ENCODE peak calls at places on chromosomes 11 and 22, in seven cellular contexts. Y, P, X, D, R, T and L are unnamed samples.

GRCh38 chr11:45751430-45751829 is 53.5 kb upstream of the SLC35C1 start:
- DNase-seq in Y (no peak), P (no peak), X (no peak), D (no peak), R (no peak), T (no peak), L (no peak)

GRCh38 chr22:46303347-46303965 is 6.8 kb downstream of the GTSE1 start:
- DNase-seq in Y (peak), P (no peak), X (no peak), D (no peak), R (no peak), T (peak), L (no peak)

GRCh38 chr11:35662061-35662648 is 420 bp upstream of the TRIM44 start:
- DNase-seq in Y (no peak), P (no peak), X (no peak), D (no peak), R (no peak), T (peak), L (no peak)

GRCh38 chr22:43449205-43449830 is 37.5 kb downstream of the MPPED1 start:
- DNase-seq in Y (no peak), P (no peak), X (peak), D (no peak), R (no peak), T (no peak), L (no peak)

GRCh38 chr11:22432331-22433065 is 94.3 kb downstream of the SLC17A6 start:
- DNase-seq in Y (no peak), P (peak), X (no peak), D (no peak), R (no peak), T (peak), L (no peak)

GRCh38 chr11:124070906-124071621 is 29.9 kb upstream of the OR10G7 start:
- DNase-seq in Y (peak), P (peak), X (peak), D (peak), R (peak), T (peak), L (peak)

GRCh38 chr11:109320595-109320994 is 101.4 kb upstream of the C11orf87 start:
- DNase-seq in Y (no peak), P (no peak), X (no peak), D (peak), R (no peak), T (peak), L (peak)

GRCh38 chr11:48078661-48079060 is 98.3 kb downstream of the PTPRJ start:
- DNase-seq in Y (no peak), P (no peak), X (no peak), D (no peak), R (no peak), T (no peak), L (no peak)

GRCh38 chr11:70671083-70671482 is 272.8 kb downstream of the CTTN start:
- DNase-seq in Y (peak), P (no peak), X (no peak), D (no peak), R (no peak), T (no peak), L (no peak)

GRCh38 chr11:61890536-61891330 is 612 bp downstream of the FADS3 start:
- DNase-seq in Y (peak), P (peak), X (peak), D (peak), R (peak), T (peak), L (no peak)

GRCh38 chr11:115362997-115363396 is 141.2 kb downstream of the CADM1 start:
- DNase-seq in Y (no peak), P (peak), X (no peak), D (no peak), R (peak), T (no peak), L (no peak)

GRCh38 chr22:35703861-35704584 is 13.6 kb upstream of the APOL5 start:
- DNase-seq in Y (no peak), P (no peak), X (no peak), D (no peak), R (no peak), T (no peak), L (no peak)

GRCh38 chr22:38282397-38282796 is 9.6 kb upstream of the TMEM184B start:
- DNase-seq in Y (no peak), P (no peak), X (no peak), D (no peak), R (no peak), T (peak), L (no peak)

GRCh38 chr11:66987158-66987620 is 12.1 kb downstream of the C11orf86 start:
- DNase-seq in Y (no peak), P (peak), X (no peak), D (no peak), R (no peak), T (no peak), L (no peak)

GRCh38 chr22:45656577-45656976 is 15.1 kb upstream of the ATXN10 start:
- DNase-seq in Y (no peak), P (no peak), X (no peak), D (peak), R (no peak), T (no peak), L (no peak)

GRCh38 chr11:113884361-113884836 is 9.0 kb upstream of the USP28 start:
- DNase-seq in Y (no peak), P (no peak), X (no peak), D (peak), R (no peak), T (peak), L (no peak)

GRCh38 chr11:46383974-46384701 is 2.7 kb downstream of the MDK start:
- DNase-seq in Y (no peak), P (no peak), X (no peak), D (no peak), R (no peak), T (peak), L (no peak)

GRCh38 chr11:85769758-85770157 is 41.2 kb downstream of the SYTL2 start:
- DNase-seq in Y (no peak), P (no peak), X (no peak), D (no peak), R (no peak), T (no peak), L (no peak)

GRCh38 chr22:22767876-22768602 is 119.6 kb upstream of the IGLL5 start:
- DNase-seq in Y (no peak), P (no peak), X (no peak), D (no peak), R (no peak), T (no peak), L (no peak)
- TF ChIP-seq CTCF in Y (peak), P (no peak), X (no peak), D (peak), R (peak), T (no peak), L (no peak)

GRCh38 chr11:103534191-103534590 is 425.0 kb downstream of the DYNC2H1 start:
- DNase-seq in Y (no peak), P (no peak), X (no peak), D (no peak), R (no peak), T (no peak), L (no peak)

GRCh38 chr11:103539166-103539565 is 429.9 kb downstream of the DYNC2H1 start:
- DNase-seq in Y (no peak), P (no peak), X (no peak), D (no peak), R (no peak), T (no peak), L (no peak)

GRCh38 chr11:103537904-103538502 is 428.8 kb downstream of the DYNC2H1 start:
- DNase-seq in Y (no peak), P (no peak), X (no peak), D (peak), R (no peak), T (peak), L (no peak)

GRCh38 chr11:103534959-103535358 is 425.7 kb downstream of the DYNC2H1 start:
- DNase-seq in Y (no peak), P (no peak), X (no peak), D (no peak), R (no peak), T (no peak), L (no peak)

DNA sequence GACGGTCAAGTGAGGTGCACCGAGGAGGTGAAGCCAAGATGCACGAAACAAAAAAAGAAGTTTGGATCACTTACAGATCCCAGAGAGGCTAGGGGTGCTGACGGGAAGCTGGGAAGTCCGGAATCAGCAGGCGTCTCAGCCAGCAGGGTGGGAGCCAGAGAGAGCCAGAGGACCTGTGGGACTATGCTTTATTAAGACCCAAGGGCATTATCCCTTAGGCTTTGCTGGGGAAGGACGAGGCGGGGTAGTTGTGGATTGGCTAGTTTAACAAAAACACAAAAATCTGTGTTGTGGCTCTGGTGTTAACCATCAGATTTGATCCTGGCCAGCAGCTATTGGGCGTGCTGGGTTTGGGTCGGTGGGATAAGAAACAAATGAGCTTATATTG is 427.1 kb downstream of the DYNC2H1 start:
- DNase-seq in Y (no peak), P (no peak), X (no peak), D (no peak), R (no peak), T (no peak), L (no peak)
- H3K4me3 ChIP-seq in Y (no peak), P (peak), X (no peak), D (peak), R (no peak), T (no peak), L (no peak)

DNA sequence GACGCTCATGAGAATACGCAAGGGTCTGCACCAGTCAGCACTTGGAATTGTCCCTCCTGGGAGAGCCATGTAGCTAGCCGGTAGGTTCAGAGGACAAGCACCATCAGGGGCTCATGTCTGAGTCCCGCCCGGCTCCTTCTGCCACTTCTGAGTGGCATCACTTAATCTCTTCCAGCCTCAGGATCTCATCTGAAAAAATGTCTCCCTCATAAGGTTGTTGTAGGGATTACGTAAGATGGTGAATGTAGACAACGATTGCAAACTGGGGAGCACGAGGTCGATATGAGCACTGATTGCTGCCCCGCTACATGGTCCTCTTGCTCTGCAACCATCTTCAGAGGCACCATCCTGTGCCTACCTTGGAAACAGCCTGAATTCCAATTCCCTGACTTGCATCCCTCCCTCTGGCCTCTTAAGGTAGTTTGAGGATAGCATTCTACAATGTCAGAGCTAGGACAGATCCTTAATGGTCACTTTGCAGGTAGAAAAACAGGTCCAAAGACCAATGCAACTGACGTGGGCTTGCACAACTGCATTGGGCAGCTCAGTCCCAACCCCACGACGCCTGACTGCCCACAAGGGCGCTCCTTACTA is 115.8 kb upstream of the TMEM45B start:
- DNase-seq in Y (no peak), P (no peak), X (peak), D (no peak), R (no peak), T (peak), L (no peak)
- TF ChIP-seq CTCF in Y (no peak), P (no peak), X (no peak), D (no peak), R (peak), T (no peak), L (no peak)

DNA sequence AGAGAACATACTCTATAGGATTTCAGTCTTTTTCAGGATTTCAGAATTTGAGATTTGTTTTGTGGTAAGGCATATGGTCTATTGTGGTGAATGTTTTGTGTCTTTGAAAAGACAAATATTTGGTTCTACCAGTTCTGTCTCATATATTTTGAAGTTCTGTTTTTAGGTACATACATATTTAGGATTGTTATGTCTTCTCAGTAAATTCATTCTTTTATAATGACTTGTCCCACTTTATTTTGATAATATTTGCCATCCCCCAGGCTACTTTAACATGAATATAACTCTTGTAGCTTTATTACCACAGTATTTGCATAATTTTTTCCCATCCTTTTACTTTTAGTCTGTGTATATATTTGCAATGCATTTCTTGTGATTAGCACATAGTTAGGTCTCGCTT is 32.0 kb downstream of the MTMR3 start:
- DNase-seq in Y (no peak), P (no peak), X (no peak), D (peak), R (no peak), T (no peak), L (no peak)
- H3K4me3 ChIP-seq in Y (no peak), P (no peak), X (no peak), D (no peak), R (no peak), T (no peak), L (no peak)

DNA sequence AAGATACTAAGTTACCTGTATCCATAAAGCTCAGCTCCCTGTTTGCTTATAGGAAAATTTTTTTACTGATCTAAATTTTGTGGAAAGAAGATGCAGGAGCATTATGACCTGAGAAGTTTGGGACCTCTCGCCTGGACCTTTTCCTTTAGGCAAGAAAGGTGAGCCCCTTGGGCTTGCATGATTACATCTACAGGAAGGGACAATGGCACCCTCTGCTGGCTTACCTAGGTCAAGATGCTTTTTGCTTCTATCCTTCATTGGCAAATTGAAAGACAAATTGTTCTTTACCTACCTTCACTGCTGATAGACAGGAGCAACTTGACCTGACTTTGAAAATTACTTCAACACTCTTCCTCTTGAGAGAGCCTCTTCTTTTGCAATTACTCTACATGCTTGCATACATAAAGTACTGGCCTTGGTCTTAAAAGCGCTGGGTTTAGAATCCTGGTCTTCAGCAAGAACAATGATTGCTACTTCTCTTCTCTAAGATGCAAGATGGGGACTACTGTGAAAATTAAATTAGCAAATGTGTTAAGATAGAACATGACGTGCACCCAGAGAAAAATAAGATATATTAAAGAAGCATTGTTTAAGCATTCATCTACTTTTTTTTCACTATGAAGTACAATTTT is 147.2 kb downstream of the TRPC6 start:
- DNase-seq in Y (no peak), P (no peak), X (no peak), D (peak), R (peak), T (peak), L (no peak)
- TF ChIP-seq CTCF in Y (peak), P (peak), X (peak), D (peak), R (peak), T (peak), L (peak)

DNA sequence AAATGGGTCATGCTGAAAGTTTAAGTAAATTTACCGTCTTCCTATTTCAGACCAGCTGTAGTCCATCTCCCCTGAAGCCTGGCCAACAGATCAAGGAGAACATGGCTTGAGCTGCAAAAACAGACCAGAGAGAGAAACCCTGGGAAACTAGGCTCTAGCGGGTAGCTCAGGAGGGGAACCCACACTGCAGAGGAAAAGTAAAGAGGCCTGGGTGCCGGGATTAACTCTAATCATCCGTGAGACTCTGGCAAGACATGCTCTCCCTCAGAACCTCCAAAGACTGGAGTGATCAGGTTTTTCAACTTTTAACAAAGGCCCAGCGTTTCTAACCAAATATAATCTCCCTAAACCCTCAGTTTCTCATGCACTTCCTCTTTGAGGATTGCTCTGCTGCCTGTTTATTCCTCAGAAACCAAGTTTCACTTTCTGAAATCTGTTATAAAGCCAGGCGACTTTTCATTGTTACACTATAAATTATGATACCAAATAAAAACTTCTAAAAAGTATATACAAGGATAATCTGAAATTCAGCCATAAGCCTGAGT is 67.4 kb downstream of the GAB2 start:
- DNase-seq in Y (no peak), P (no peak), X (no peak), D (peak), R (peak), T (no peak), L (no peak)
- H3K4me3 ChIP-seq in Y (peak), P (peak), X (peak), D (no peak), R (peak), T (no peak), L (no peak)

DNA sequence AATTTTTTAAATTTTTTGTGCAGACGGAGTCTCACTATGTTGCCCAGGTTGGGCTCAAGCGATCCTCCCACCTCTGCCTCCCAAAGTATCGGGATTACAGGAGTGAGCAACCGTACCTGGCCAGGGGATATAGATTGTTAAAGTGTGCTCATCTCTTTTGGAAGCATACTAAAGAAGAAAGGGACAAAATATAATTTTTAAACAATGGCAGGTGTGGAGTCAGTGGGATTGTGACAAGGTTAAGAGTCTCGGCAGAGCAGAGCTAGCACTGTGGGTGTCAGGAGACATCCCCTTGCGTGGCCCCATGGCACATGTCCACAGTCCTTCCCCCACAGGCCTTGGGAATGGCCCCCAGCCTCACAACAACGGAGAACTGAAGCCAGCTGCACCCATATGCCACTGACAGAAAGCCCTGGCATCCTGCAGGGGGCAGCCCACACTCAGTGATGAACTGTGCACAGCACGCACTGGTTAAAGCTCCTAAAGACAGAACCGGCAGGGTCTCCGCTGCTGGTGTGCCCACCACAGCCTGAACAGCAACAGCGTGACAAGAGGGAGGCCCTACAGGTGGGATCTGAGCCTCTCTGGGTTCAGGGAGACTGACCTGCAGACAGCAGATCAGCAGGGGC is 29.9 kb downstream of the SERPIND1 start:
- DNase-seq in Y (no peak), P (no peak), X (no peak), D (peak), R (peak), T (peak), L (no peak)
- TF ChIP-seq CTCF in Y (peak), P (peak), X (peak), D (peak), R (peak), T (peak), L (peak)